ENCODE peak calls at places on chromosome 6, in seven cellular contexts. One of them, this sample, is unnamed.

GRCh38 chr6:146433881-146434741 is 109.5 kb upstream of the RAB32 start:
- DNase-seq in tibial nerve: no peak
- DNase-seq in stomach: no peak
- DNase-seq in lower leg skin: no peak
- DNase-seq in adrenal gland: no peak
- DNase-seq in suprapubic skin: no peak
- DNase-seq in K562: no peak
- DNase-seq in this sample: no peak

GRCh38 chr6:118551063-118551672 is 3.1 kb downstream of the PLN start:
- DNase-seq in tibial nerve: no peak
- DNase-seq in stomach: no peak
- DNase-seq in lower leg skin: no peak
- DNase-seq in adrenal gland: no peak
- DNase-seq in suprapubic skin: no peak
- DNase-seq in K562: peak; percentile 42
- DNase-seq in this sample: no peak

GRCh38 chr6:25320459-25320858 is 41.3 kb downstream of the CARMIL1 start:
- DNase-seq in tibial nerve: no peak
- DNase-seq in stomach: no peak
- DNase-seq in lower leg skin: no peak
- DNase-seq in adrenal gland: no peak
- DNase-seq in suprapubic skin: no peak
- DNase-seq in K562: no peak
- DNase-seq in this sample: no peak

GRCh38 chr6:143542915-143543314 is 31.4 kb upstream of the FUCA2 start:
- DNase-seq in tibial nerve: no peak
- DNase-seq in stomach: no peak
- DNase-seq in lower leg skin: no peak
- DNase-seq in adrenal gland: no peak
- DNase-seq in suprapubic skin: no peak
- DNase-seq in K562: no peak
- DNase-seq in this sample: no peak

GRCh38 chr6:5173862-5174643 is 86.7 kb downstream of the LYRM4 start:
- DNase-seq in tibial nerve: no peak
- DNase-seq in stomach: no peak
- DNase-seq in lower leg skin: no peak
- DNase-seq in adrenal gland: no peak
- DNase-seq in suprapubic skin: no peak
- DNase-seq in K562: no peak
- DNase-seq in this sample: no peak

GRCh38 chr6:11198663-11199603 is 33.5 kb downstream of the NEDD9 start:
- DNase-seq in tibial nerve: no peak
- DNase-seq in stomach: no peak
- DNase-seq in lower leg skin: no peak
- DNase-seq in adrenal gland: no peak
- DNase-seq in suprapubic skin: no peak
- DNase-seq in K562: no peak
- DNase-seq in this sample: no peak

GRCh38 chr6:134342972-134343371 is 25.1 kb upstream of the SGK1 start:
- DNase-seq in tibial nerve: no peak
- DNase-seq in stomach: no peak
- DNase-seq in lower leg skin: no peak
- DNase-seq in adrenal gland: no peak
- DNase-seq in suprapubic skin: no peak
- DNase-seq in K562: no peak
- DNase-seq in this sample: no peak

GRCh38 chr6:122669418-122669817 is 59.2 kb downstream of the PKIB start:
- DNase-seq in tibial nerve: no peak
- DNase-seq in stomach: no peak
- DNase-seq in lower leg skin: no peak
- DNase-seq in adrenal gland: no peak
- DNase-seq in suprapubic skin: no peak
- DNase-seq in K562: no peak
- DNase-seq in this sample: no peak

GRCh38 chr6:4388675-4389074 is 253.3 kb upstream of the ECI2 start:
- DNase-seq in tibial nerve: no peak
- DNase-seq in stomach: no peak
- DNase-seq in lower leg skin: no peak
- DNase-seq in adrenal gland: no peak
- DNase-seq in suprapubic skin: no peak
- DNase-seq in K562: no peak
- DNase-seq in this sample: peak; percentile 46

GRCh38 chr6:144736763-144737162 is 451.6 kb downstream of the UTRN start:
- DNase-seq in tibial nerve: no peak
- DNase-seq in stomach: no peak
- DNase-seq in lower leg skin: no peak
- DNase-seq in adrenal gland: no peak
- DNase-seq in suprapubic skin: no peak
- DNase-seq in K562: no peak
- DNase-seq in this sample: no peak

GRCh38 chr6:53682654-53683053 is 17.1 kb upstream of the KLHL31 start:
- DNase-seq in tibial nerve: no peak
- DNase-seq in stomach: no peak
- DNase-seq in lower leg skin: no peak
- DNase-seq in adrenal gland: no peak
- DNase-seq in suprapubic skin: no peak
- DNase-seq in K562: no peak
- DNase-seq in this sample: no peak

GRCh38 chr6:16816891-16817290 is 55.6 kb upstream of the ATXN1 start:
- DNase-seq in tibial nerve: no peak
- DNase-seq in stomach: no peak
- DNase-seq in lower leg skin: no peak
- DNase-seq in adrenal gland: no peak
- DNase-seq in suprapubic skin: no peak
- DNase-seq in K562: no peak
- DNase-seq in this sample: no peak

GRCh38 chr6:26556263-26557070 is 18.3 kb downstream of the HMGN4 start:
- DNase-seq in tibial nerve: peak; percentile 18
- DNase-seq in stomach: no peak
- DNase-seq in lower leg skin: no peak
- DNase-seq in adrenal gland: no peak
- DNase-seq in suprapubic skin: no peak
- DNase-seq in K562: peak; percentile 85
- DNase-seq in this sample: no peak

GRCh38 chr6:76684881-76685280 is 612.4 kb upstream of the IMPG1 start:
- DNase-seq in tibial nerve: no peak
- DNase-seq in stomach: no peak
- DNase-seq in lower leg skin: no peak
- DNase-seq in adrenal gland: no peak
- DNase-seq in suprapubic skin: no peak
- DNase-seq in K562: no peak
- DNase-seq in this sample: no peak

GRCh38 chr6:160348209-160348551 is at the start of gene SLC22A3:
- DNase-seq in tibial nerve: no peak
- DNase-seq in stomach: peak; percentile 57
- DNase-seq in lower leg skin: no peak
- DNase-seq in adrenal gland: peak; percentile 73
- DNase-seq in suprapubic skin: no peak
- DNase-seq in K562: no peak
- DNase-seq in this sample: no peak
- TF ChIP-seq POLR2A in tibial nerve: no peak
- TF ChIP-seq POLR2A in stomach: no peak
- TF ChIP-seq POLR2A in lower leg skin: no peak
- TF ChIP-seq POLR2A in adrenal gland: peak; percentile 30
- TF ChIP-seq POLR2A in suprapubic skin: no peak
- TF ChIP-seq POLR2A in K562: no peak
- TF ChIP-seq POLR2A in this sample: no peak

GRCh38 chr6:164104432-164104831 is 689.9 kb downstream of the QKI start:
- DNase-seq in tibial nerve: no peak
- DNase-seq in stomach: no peak
- DNase-seq in lower leg skin: no peak
- DNase-seq in adrenal gland: no peak
- DNase-seq in suprapubic skin: no peak
- DNase-seq in K562: no peak
- DNase-seq in this sample: no peak
- TF ChIP-seq POLR2A in tibial nerve: no peak
- TF ChIP-seq POLR2A in stomach: no peak
- TF ChIP-seq POLR2A in lower leg skin: no peak
- TF ChIP-seq POLR2A in adrenal gland: no peak
- TF ChIP-seq POLR2A in suprapubic skin: no peak
- TF ChIP-seq POLR2A in K562: no peak
- TF ChIP-seq POLR2A in this sample: no peak

DNA sequence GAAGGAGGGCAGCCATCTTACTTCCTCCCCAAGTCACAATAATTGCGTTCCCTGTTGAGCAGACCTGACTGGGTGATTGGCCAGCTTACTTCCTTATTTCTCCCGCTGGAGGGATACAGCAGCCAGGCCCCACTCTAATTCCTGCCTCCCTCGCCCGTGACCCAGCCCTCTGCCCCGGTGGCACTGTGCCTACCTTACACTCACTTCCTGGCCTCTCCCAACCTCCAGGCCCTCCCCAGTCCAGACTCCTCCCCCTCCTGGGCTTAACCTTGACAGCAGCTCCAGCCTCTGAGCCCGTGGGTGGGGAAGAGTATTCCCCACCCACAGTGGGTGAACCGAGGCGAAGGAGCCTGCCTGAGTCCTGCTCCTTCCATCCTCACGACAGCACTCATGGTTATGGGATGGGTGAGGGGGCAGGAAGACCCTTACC is 3.0 kb downstream of the BAK1 start:
- DNase-seq in tibial nerve: no peak
- DNase-seq in stomach: peak; percentile 91
- DNase-seq in lower leg skin: peak; percentile 82
- DNase-seq in adrenal gland: peak; percentile 91
- DNase-seq in suprapubic skin: peak; percentile 90
- DNase-seq in K562: no peak
- DNase-seq in this sample: no peak
- TF ChIP-seq POLR2A in tibial nerve: no peak
- TF ChIP-seq POLR2A in stomach: no peak
- TF ChIP-seq POLR2A in lower leg skin: no peak
- TF ChIP-seq POLR2A in adrenal gland: no peak
- TF ChIP-seq POLR2A in suprapubic skin: no peak
- TF ChIP-seq POLR2A in K562: no peak
- TF ChIP-seq POLR2A in this sample: no peak

DNA sequence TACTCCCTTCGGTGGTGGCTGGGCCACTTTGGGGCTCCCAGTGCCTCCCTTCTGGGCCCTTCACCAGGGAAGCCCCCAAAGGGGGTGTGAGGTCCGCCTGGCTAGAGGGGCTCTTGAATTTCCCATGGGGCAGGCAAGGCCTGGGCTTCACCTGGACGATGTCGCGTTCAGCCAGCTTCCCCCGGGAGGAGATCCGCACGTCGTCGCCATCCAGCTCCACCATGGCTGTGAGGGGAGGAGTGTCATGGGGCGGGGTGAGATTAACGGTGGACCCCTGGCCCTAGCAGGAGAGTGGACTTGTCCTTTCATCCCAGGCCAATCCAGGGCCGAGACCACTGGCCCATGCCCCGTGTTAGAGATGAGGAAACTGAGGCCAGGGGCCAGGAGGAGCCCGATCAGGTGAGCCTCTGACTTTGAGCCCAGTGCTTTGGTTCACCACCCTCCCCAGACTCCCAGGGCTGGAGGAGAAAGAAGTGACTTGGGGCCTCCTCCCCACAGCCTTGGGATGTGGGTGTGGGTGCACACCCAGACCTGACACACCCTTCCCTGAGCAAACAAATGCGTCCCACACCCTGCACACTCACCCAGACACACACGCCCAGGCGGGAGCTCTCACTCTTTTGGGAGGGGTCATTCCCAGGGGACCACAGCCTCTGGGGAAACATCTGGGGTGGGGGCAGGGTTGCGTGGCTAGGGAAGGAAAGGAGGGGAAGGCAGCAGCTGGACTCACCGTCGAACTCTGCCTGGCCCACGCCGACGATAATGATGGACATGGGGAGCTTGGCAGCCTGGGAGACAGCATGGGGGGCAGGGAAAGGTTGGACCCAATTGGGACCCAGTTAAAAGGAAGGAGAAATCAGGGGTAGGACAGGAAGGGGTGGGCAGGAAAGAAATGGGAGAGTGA is 46.2 kb downstream of the RAB44 start:
- DNase-seq in tibial nerve: no peak
- DNase-seq in stomach: peak; percentile 59
- DNase-seq in lower leg skin: no peak
- DNase-seq in adrenal gland: no peak
- DNase-seq in suprapubic skin: no peak
- DNase-seq in K562: no peak
- DNase-seq in this sample: no peak
- TF ChIP-seq POLR2A in tibial nerve: no peak
- TF ChIP-seq POLR2A in stomach: no peak
- TF ChIP-seq POLR2A in lower leg skin: no peak
- TF ChIP-seq POLR2A in adrenal gland: no peak
- TF ChIP-seq POLR2A in suprapubic skin: no peak
- TF ChIP-seq POLR2A in K562: no peak
- TF ChIP-seq POLR2A in this sample: no peak

GRCh38 chr6:7841781-7842468 is 68.7 kb downstream of the TXNDC5 start:
- DNase-seq in tibial nerve: no peak
- DNase-seq in stomach: no peak
- DNase-seq in lower leg skin: no peak
- DNase-seq in adrenal gland: no peak
- DNase-seq in suprapubic skin: no peak
- DNase-seq in K562: no peak
- DNase-seq in this sample: no peak

GRCh38 chr6:7848229-7848628 is 62.4 kb downstream of the TXNDC5 start:
- DNase-seq in tibial nerve: no peak
- DNase-seq in stomach: no peak
- DNase-seq in lower leg skin: no peak
- DNase-seq in adrenal gland: no peak
- DNase-seq in suprapubic skin: no peak
- DNase-seq in K562: no peak
- DNase-seq in this sample: no peak

GRCh38 chr6:7851780-7852179 is 58.8 kb downstream of the TXNDC5 start:
- DNase-seq in tibial nerve: no peak
- DNase-seq in stomach: no peak
- DNase-seq in lower leg skin: no peak
- DNase-seq in adrenal gland: no peak
- DNase-seq in suprapubic skin: no peak
- DNase-seq in K562: no peak
- DNase-seq in this sample: no peak

DNA sequence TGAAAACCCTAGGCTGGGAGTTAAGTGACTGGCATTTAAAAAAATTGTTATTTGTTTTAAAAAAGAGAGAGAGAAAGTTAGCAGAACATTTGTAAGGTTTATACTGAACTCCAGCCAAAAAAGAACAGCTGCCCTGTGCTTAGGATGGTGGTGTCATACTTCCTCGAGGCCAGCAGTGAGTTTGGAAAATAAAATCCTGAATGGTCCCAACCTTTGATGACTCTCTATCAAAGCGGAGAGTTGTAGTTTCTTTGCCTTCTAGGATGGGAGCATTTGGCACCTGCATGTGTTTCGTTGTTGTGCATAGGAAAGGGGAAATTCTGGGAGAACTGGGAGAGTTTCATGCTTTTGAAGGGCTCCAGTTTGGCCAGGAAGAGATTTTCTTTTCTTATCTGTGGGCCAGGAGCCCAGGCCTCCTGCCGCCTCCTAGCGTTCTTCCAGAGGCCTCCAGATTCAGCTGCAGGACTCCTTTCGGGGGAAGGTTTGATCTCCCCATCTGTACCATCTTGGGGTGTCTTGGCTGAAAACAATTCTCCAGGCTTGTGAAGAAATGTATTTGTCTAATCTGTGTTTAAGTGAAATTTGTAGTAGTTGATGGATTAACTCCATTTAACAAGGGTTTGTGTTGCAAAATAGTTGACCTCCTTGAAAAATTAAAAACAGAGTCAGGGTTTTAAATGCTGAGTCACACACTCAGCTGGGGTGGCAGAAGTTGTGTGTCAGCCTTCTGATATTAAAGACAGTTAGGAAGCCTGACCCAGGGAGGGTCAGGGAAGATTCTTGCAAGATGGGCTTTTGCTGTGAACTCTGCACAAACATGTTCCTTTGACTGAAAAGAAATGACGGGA is 63.4 kb downstream of the TXNDC5 start:
- DNase-seq in tibial nerve: no peak
- DNase-seq in stomach: no peak
- DNase-seq in lower leg skin: no peak
- DNase-seq in adrenal gland: no peak
- DNase-seq in suprapubic skin: no peak
- DNase-seq in K562: no peak
- DNase-seq in this sample: no peak
- TF ChIP-seq POLR2A in tibial nerve: no peak
- TF ChIP-seq POLR2A in stomach: no peak
- TF ChIP-seq POLR2A in lower leg skin: no peak
- TF ChIP-seq POLR2A in adrenal gland: no peak
- TF ChIP-seq POLR2A in suprapubic skin: no peak
- TF ChIP-seq POLR2A in K562: no peak
- TF ChIP-seq POLR2A in this sample: no peak